ENCODE peak calls at places on chromosomes 7 and 10, in ten cellular contexts. One of them, this sample, is unnamed.

GRCh38 chr10:121282797-121283515 is 315.3 kb downstream of the FGFR2 start:
- DNase-seq in skeletal muscle cell: no peak
- DNase-seq in NB4: no peak
- DNase-seq in mucosa of gallbladder: no peak
- DNase-seq in amygdala: no peak
- DNase-seq in GM12878: no peak
- DNase-seq in sciatic nerve: no peak
- DNase-seq in CD8-positive, alpha-beta memory T cell: no peak
- DNase-seq in NCI-H345: no peak
- DNase-seq in GM23338: no peak
- DNase-seq in this sample: no peak

GRCh38 chr10:92010026-92010713 is 86.6 kb downstream of the BTAF1 start:
- DNase-seq in NCI-H345: no peak
- DNase-seq in CD8-positive, alpha-beta memory T cell: no peak
- DNase-seq in amygdala: no peak
- DNase-seq in skeletal muscle cell: no peak
- DNase-seq in mucosa of gallbladder: no peak
- DNase-seq in NB4: no peak
- DNase-seq in GM23338: no peak
- DNase-seq in GM12878: no peak
- DNase-seq in sciatic nerve: no peak
- DNase-seq in this sample: no peak

GRCh38 chr10:98244586-98244985 is 23.4 kb downstream of the LOXL4 start:
- DNase-seq in GM12878: no peak
- DNase-seq in skeletal muscle cell: no peak
- DNase-seq in amygdala: no peak
- DNase-seq in GM23338: no peak
- DNase-seq in NB4: no peak
- DNase-seq in NCI-H345: no peak
- DNase-seq in sciatic nerve: no peak
- DNase-seq in mucosa of gallbladder: no peak
- DNase-seq in CD8-positive, alpha-beta memory T cell: no peak
- DNase-seq in this sample: no peak

GRCh38 chr10:77619964-77620703 is 17.5 kb downstream of the KCNMA1 start:
- DNase-seq in GM23338: no peak
- DNase-seq in amygdala: no peak
- DNase-seq in GM12878: no peak
- DNase-seq in NB4: peak; percentile 46
- DNase-seq in sciatic nerve: no peak
- DNase-seq in NCI-H345: peak; percentile 32
- DNase-seq in skeletal muscle cell: no peak
- DNase-seq in mucosa of gallbladder: no peak
- DNase-seq in CD8-positive, alpha-beta memory T cell: no peak
- DNase-seq in this sample: no peak

GRCh38 chr10:58280485-58280884 is 11.5 kb downstream of the CISD1 start:
- DNase-seq in CD8-positive, alpha-beta memory T cell: no peak
- DNase-seq in sciatic nerve: no peak
- DNase-seq in amygdala: no peak
- DNase-seq in GM12878: no peak
- DNase-seq in GM23338: no peak
- DNase-seq in skeletal muscle cell: no peak
- DNase-seq in mucosa of gallbladder: no peak
- DNase-seq in NCI-H345: no peak
- DNase-seq in NB4: no peak
- DNase-seq in this sample: no peak

GRCh38 chr10:101091546-101092290 is 29.9 kb downstream of the KAZALD1 start:
- DNase-seq in skeletal muscle cell: no peak
- DNase-seq in GM12878: no peak
- DNase-seq in sciatic nerve: no peak
- DNase-seq in NCI-H345: no peak
- DNase-seq in NB4: no peak
- DNase-seq in mucosa of gallbladder: no peak
- DNase-seq in CD8-positive, alpha-beta memory T cell: no peak
- DNase-seq in amygdala: no peak
- DNase-seq in GM23338: no peak
- DNase-seq in this sample: no peak

GRCh38 chr7:17593854-17594419 is 295.5 kb downstream of the AHR start:
- DNase-seq in NB4: no peak
- DNase-seq in NCI-H345: no peak
- DNase-seq in mucosa of gallbladder: no peak
- DNase-seq in GM23338: peak; percentile 3
- DNase-seq in GM12878: no peak
- DNase-seq in CD8-positive, alpha-beta memory T cell: no peak
- DNase-seq in amygdala: no peak
- DNase-seq in sciatic nerve: no peak
- DNase-seq in skeletal muscle cell: peak; percentile 24
- DNase-seq in this sample: no peak

GRCh38 chr10:98262571-98262970 is 5.4 kb downstream of the LOXL4 start:
- DNase-seq in sciatic nerve: no peak
- DNase-seq in amygdala: no peak
- DNase-seq in CD8-positive, alpha-beta memory T cell: no peak
- DNase-seq in NB4: peak; percentile 81
- DNase-seq in NCI-H345: peak; percentile 2
- DNase-seq in mucosa of gallbladder: peak; percentile 62
- DNase-seq in GM23338: peak; percentile 75
- DNase-seq in skeletal muscle cell: no peak
- DNase-seq in GM12878: no peak
- DNase-seq in this sample: no peak

GRCh38 chr10:314871-315270 is 179.6 kb downstream of the ZMYND11 start:
- DNase-seq in GM23338: no peak
- DNase-seq in GM12878: no peak
- DNase-seq in NB4: no peak
- DNase-seq in CD8-positive, alpha-beta memory T cell: no peak
- DNase-seq in amygdala: no peak
- DNase-seq in sciatic nerve: no peak
- DNase-seq in mucosa of gallbladder: no peak
- DNase-seq in NCI-H345: no peak
- DNase-seq in skeletal muscle cell: no peak
- DNase-seq in this sample: no peak

GRCh38 chr7:100867040-100867795 is at the start of gene TRIP6:
- DNase-seq in CD8-positive, alpha-beta memory T cell: no peak
- DNase-seq in GM12878: no peak
- DNase-seq in sciatic nerve: peak; percentile 99
- DNase-seq in amygdala: peak; percentile 76
- DNase-seq in GM23338: peak; percentile 95
- DNase-seq in NB4: peak; percentile 95
- DNase-seq in mucosa of gallbladder: peak; percentile 87
- DNase-seq in skeletal muscle cell: peak; percentile 82
- DNase-seq in NCI-H345: no peak
- DNase-seq in this sample: peak; percentile 66

GRCh38 chr7:108094933-108095710 is 35.0 kb downstream of the LAMB4 start:
- DNase-seq in GM23338: no peak
- DNase-seq in sciatic nerve: no peak
- DNase-seq in mucosa of gallbladder: peak; percentile 77
- DNase-seq in CD8-positive, alpha-beta memory T cell: no peak
- DNase-seq in skeletal muscle cell: peak; percentile 84
- DNase-seq in GM12878: no peak
- DNase-seq in NB4: no peak
- DNase-seq in NCI-H345: peak; percentile 43
- DNase-seq in amygdala: no peak
- DNase-seq in this sample: no peak

This sample was measured in SK-N-MC.